ENCODE peak calls at places on chromosome 11, in ten cellular contexts. One of them, this sample, is unnamed.

GRCh38 chr11:75328426-75329277 is 22.8 kb downstream of the ARRB1 start:
- DNase-seq in osteocyte: peak; percentile 87
- DNase-seq in GM12865: peak; percentile 55
- DNase-seq in AG10803: peak; percentile 70
- DNase-seq in GM20000: no peak
- DNase-seq in CD4-positive, alpha-beta T cell: peak; percentile 53
- DNase-seq in astrocyte of the spinal cord: peak; percentile 61
- DNase-seq in chondrocyte: peak; percentile 93
- DNase-seq in ovary: peak; percentile 72
- DNase-seq in SK-N-SH: peak; percentile 87
- DNase-seq in this sample: peak; percentile 82

GRCh38 chr11:7208391-7208790 is 43.3 kb upstream of the SYT9 start:
- DNase-seq in osteocyte: no peak
- DNase-seq in GM12865: no peak
- DNase-seq in AG10803: no peak
- DNase-seq in GM20000: no peak
- DNase-seq in CD4-positive, alpha-beta T cell: no peak
- DNase-seq in astrocyte of the spinal cord: no peak
- DNase-seq in chondrocyte: no peak
- DNase-seq in ovary: no peak
- DNase-seq in SK-N-SH: no peak
- DNase-seq in this sample: no peak

GRCh38 chr11:83836883-83837654 is 550.9 kb upstream of the CCDC90B start:
- DNase-seq in osteocyte: no peak
- DNase-seq in GM12865: peak; percentile 65
- DNase-seq in AG10803: peak; percentile 40
- DNase-seq in GM20000: peak; percentile 55
- DNase-seq in CD4-positive, alpha-beta T cell: no peak
- DNase-seq in astrocyte of the spinal cord: peak; percentile 46
- DNase-seq in chondrocyte: no peak
- DNase-seq in ovary: peak; percentile 21
- DNase-seq in SK-N-SH: peak; percentile 69
- DNase-seq in this sample: peak; percentile 68

GRCh38 chr11:44565746-44566558 is 489 bp downstream of the CD82 start:
- DNase-seq in osteocyte: no peak
- DNase-seq in GM12865: no peak
- DNase-seq in AG10803: no peak
- DNase-seq in GM20000: no peak
- DNase-seq in CD4-positive, alpha-beta T cell: no peak
- DNase-seq in astrocyte of the spinal cord: no peak
- DNase-seq in chondrocyte: no peak
- DNase-seq in ovary: no peak
- DNase-seq in SK-N-SH: no peak
- DNase-seq in this sample: no peak

GRCh38 chr11:57240007-57240406 is 3.0 kb upstream of the APLNR start:
- DNase-seq in osteocyte: no peak
- DNase-seq in GM12865: no peak
- DNase-seq in AG10803: no peak
- DNase-seq in GM20000: no peak
- DNase-seq in CD4-positive, alpha-beta T cell: no peak
- DNase-seq in astrocyte of the spinal cord: no peak
- DNase-seq in chondrocyte: no peak
- DNase-seq in ovary: no peak
- DNase-seq in SK-N-SH: peak; percentile 47
- DNase-seq in this sample: no peak

GRCh38 chr11:79973701-79974626 is 533.1 kb upstream of the TENM4 start:
- DNase-seq in osteocyte: no peak
- DNase-seq in GM12865: no peak
- DNase-seq in AG10803: peak; percentile 49
- DNase-seq in GM20000: no peak
- DNase-seq in CD4-positive, alpha-beta T cell: no peak
- DNase-seq in astrocyte of the spinal cord: no peak
- DNase-seq in chondrocyte: no peak
- DNase-seq in ovary: no peak
- DNase-seq in SK-N-SH: no peak
- DNase-seq in this sample: no peak

GRCh38 chr11:44083433-44083832 is 12.0 kb upstream of the EXT2 start:
- DNase-seq in osteocyte: peak; percentile 72
- DNase-seq in GM12865: no peak
- DNase-seq in AG10803: no peak
- DNase-seq in GM20000: no peak
- DNase-seq in CD4-positive, alpha-beta T cell: no peak
- DNase-seq in astrocyte of the spinal cord: no peak
- DNase-seq in chondrocyte: no peak
- DNase-seq in ovary: no peak
- DNase-seq in SK-N-SH: no peak
- DNase-seq in this sample: no peak

GRCh38 chr11:97015327-97015726 is 625.5 kb downstream of the JRKL start:
- DNase-seq in osteocyte: no peak
- DNase-seq in GM12865: no peak
- DNase-seq in AG10803: no peak
- DNase-seq in GM20000: no peak
- DNase-seq in CD4-positive, alpha-beta T cell: no peak
- DNase-seq in astrocyte of the spinal cord: no peak
- DNase-seq in chondrocyte: no peak
- DNase-seq in ovary: no peak
- DNase-seq in SK-N-SH: no peak
- DNase-seq in this sample: no peak

GRCh38 chr11:69089258-69089657 is 40.5 kb downstream of the TPCN2 start:
- DNase-seq in osteocyte: no peak
- DNase-seq in GM12865: no peak
- DNase-seq in AG10803: peak; percentile 82
- DNase-seq in GM20000: no peak
- DNase-seq in CD4-positive, alpha-beta T cell: no peak
- DNase-seq in astrocyte of the spinal cord: peak; percentile 84
- DNase-seq in chondrocyte: no peak
- DNase-seq in ovary: no peak
- DNase-seq in SK-N-SH: no peak
- DNase-seq in this sample: no peak

GRCh38 chr11:46364791-46365190 is 16.7 kb upstream of the MDK start:
- DNase-seq in osteocyte: no peak
- DNase-seq in GM12865: no peak
- DNase-seq in AG10803: no peak
- DNase-seq in GM20000: no peak
- DNase-seq in CD4-positive, alpha-beta T cell: no peak
- DNase-seq in astrocyte of the spinal cord: no peak
- DNase-seq in chondrocyte: no peak
- DNase-seq in ovary: no peak
- DNase-seq in SK-N-SH: no peak
- DNase-seq in this sample: no peak

GRCh38 chr11:46363031-46363407 is 15.8 kb downstream of the DGKZ start:
- DNase-seq in osteocyte: peak; percentile 90
- DNase-seq in GM12865: no peak
- DNase-seq in AG10803: peak; percentile 58
- DNase-seq in GM20000: no peak
- DNase-seq in CD4-positive, alpha-beta T cell: no peak
- DNase-seq in astrocyte of the spinal cord: peak; percentile 74
- DNase-seq in chondrocyte: no peak
- DNase-seq in ovary: no peak
- DNase-seq in SK-N-SH: peak; percentile 85
- DNase-seq in this sample: no peak

GRCh38 chr11:46362146-46363030 is 15.1 kb downstream of the DGKZ start:
- DNase-seq in osteocyte: no peak
- DNase-seq in GM12865: no peak
- DNase-seq in AG10803: no peak
- DNase-seq in GM20000: no peak
- DNase-seq in CD4-positive, alpha-beta T cell: no peak
- DNase-seq in astrocyte of the spinal cord: no peak
- DNase-seq in chondrocyte: no peak
- DNase-seq in ovary: no peak
- DNase-seq in SK-N-SH: no peak
- DNase-seq in this sample: no peak

GRCh38 chr11:46364056-46364455 is 16.8 kb downstream of the DGKZ start:
- DNase-seq in osteocyte: no peak
- DNase-seq in GM12865: no peak
- DNase-seq in AG10803: no peak
- DNase-seq in GM20000: no peak
- DNase-seq in CD4-positive, alpha-beta T cell: no peak
- DNase-seq in astrocyte of the spinal cord: no peak
- DNase-seq in chondrocyte: no peak
- DNase-seq in ovary: no peak
- DNase-seq in SK-N-SH: no peak
- DNase-seq in this sample: no peak

DNA sequence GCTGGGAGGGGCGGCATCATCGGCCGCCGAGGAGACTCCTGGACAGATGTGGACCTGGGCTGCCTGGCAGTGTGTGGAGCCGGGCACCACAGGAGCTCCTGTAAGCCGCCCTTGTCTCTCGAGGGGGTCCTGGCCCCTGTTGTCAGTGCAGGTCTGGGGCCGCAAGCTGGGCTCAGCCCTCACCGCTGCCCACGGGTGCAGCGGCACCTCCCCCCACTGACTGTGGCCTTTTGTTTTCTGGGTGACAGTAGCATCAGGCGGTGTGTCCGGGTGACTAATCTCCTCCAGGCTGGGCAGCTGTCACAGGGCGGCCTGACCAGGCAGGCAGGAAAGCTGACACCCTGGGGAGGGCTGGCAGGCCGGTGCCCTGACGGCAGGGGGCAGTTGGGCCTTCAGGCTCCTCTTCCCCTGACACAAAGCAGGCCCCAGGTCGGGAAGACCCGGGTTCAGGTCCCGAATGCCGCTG is 16.2 kb downstream of the DGKZ start:
- DNase-seq in osteocyte: no peak
- DNase-seq in GM12865: no peak
- DNase-seq in AG10803: peak; percentile 29
- DNase-seq in GM20000: no peak
- DNase-seq in CD4-positive, alpha-beta T cell: no peak
- DNase-seq in astrocyte of the spinal cord: peak; percentile 53
- DNase-seq in chondrocyte: no peak
- DNase-seq in ovary: no peak
- DNase-seq in SK-N-SH: peak; percentile 77
- DNase-seq in this sample: peak; percentile 88
- TF ChIP-seq CTCF in osteocyte: peak; percentile 17
- TF ChIP-seq CTCF in GM12865: no peak
- TF ChIP-seq CTCF in AG10803: no peak
- TF ChIP-seq CTCF in GM20000: no peak
- TF ChIP-seq CTCF in CD4-positive, alpha-beta T cell: no peak
- TF ChIP-seq CTCF in astrocyte of the spinal cord: peak; percentile 20
- TF ChIP-seq CTCF in chondrocyte: peak; percentile 65
- TF ChIP-seq CTCF in ovary: no peak
- TF ChIP-seq CTCF in SK-N-SH: peak; percentile 39
- TF ChIP-seq CTCF in this sample: peak; percentile 7

DNA sequence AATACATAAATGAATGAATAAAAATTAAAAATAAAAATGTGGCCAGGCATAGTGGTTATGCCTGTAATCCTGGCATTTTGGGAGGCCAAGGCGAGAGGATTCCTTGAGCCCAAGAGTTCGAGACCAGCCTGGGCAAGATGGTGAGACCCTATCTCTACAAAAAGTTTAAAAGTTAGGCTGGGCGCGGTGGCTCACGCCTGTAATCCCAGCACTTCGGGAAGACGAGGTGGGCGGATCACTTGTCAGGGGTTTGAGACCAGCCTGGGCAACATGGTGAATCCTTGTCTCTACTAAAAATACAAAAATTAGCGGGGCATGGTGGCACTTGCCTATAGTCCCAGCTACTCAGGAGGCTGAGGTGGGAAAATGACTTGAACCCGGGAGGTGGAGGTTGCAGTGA is 9.7 kb upstream of the BEST1 start:
- DNase-seq in osteocyte: no peak
- DNase-seq in GM12865: no peak
- DNase-seq in AG10803: no peak
- DNase-seq in GM20000: no peak
- DNase-seq in CD4-positive, alpha-beta T cell: no peak
- DNase-seq in astrocyte of the spinal cord: no peak
- DNase-seq in chondrocyte: no peak
- DNase-seq in ovary: no peak
- DNase-seq in SK-N-SH: no peak
- DNase-seq in this sample: no peak
- TF ChIP-seq CTCF in osteocyte: no peak
- TF ChIP-seq CTCF in GM12865: no peak
- TF ChIP-seq CTCF in AG10803: no peak
- TF ChIP-seq CTCF in GM20000: no peak
- TF ChIP-seq CTCF in CD4-positive, alpha-beta T cell: no peak
- TF ChIP-seq CTCF in astrocyte of the spinal cord: no peak
- TF ChIP-seq CTCF in chondrocyte: no peak
- TF ChIP-seq CTCF in ovary: no peak
- TF ChIP-seq CTCF in SK-N-SH: no peak
- TF ChIP-seq CTCF in this sample: no peak

GRCh38 chr11:77074626-77075221 is 8.0 kb downstream of the CAPN5 start:
- DNase-seq in osteocyte: no peak
- DNase-seq in GM12865: no peak
- DNase-seq in AG10803: peak; percentile 13
- DNase-seq in GM20000: no peak
- DNase-seq in CD4-positive, alpha-beta T cell: no peak
- DNase-seq in astrocyte of the spinal cord: no peak
- DNase-seq in chondrocyte: peak; percentile 77
- DNase-seq in ovary: peak; percentile 32
- DNase-seq in SK-N-SH: no peak
- DNase-seq in this sample: no peak

GRCh38 chr11:77072851-77073327 is 6.1 kb downstream of the CAPN5 start:
- DNase-seq in osteocyte: no peak
- DNase-seq in GM12865: no peak
- DNase-seq in AG10803: no peak
- DNase-seq in GM20000: no peak
- DNase-seq in CD4-positive, alpha-beta T cell: no peak
- DNase-seq in astrocyte of the spinal cord: no peak
- DNase-seq in chondrocyte: no peak
- DNase-seq in ovary: no peak
- DNase-seq in SK-N-SH: no peak
- DNase-seq in this sample: peak; percentile 28

GRCh38 chr11:77074205-77074604 is 7.4 kb downstream of the CAPN5 start:
- DNase-seq in osteocyte: no peak
- DNase-seq in GM12865: no peak
- DNase-seq in AG10803: no peak
- DNase-seq in GM20000: peak; percentile 5
- DNase-seq in CD4-positive, alpha-beta T cell: no peak
- DNase-seq in astrocyte of the spinal cord: no peak
- DNase-seq in chondrocyte: no peak
- DNase-seq in ovary: peak; percentile 50
- DNase-seq in SK-N-SH: peak; percentile 73
- DNase-seq in this sample: peak; percentile 17

GRCh38 chr11:77071671-77072605 is 5.2 kb downstream of the CAPN5 start:
- DNase-seq in osteocyte: no peak
- DNase-seq in GM12865: no peak
- DNase-seq in AG10803: peak; percentile 15
- DNase-seq in GM20000: peak; percentile 14
- DNase-seq in CD4-positive, alpha-beta T cell: no peak
- DNase-seq in astrocyte of the spinal cord: no peak
- DNase-seq in chondrocyte: peak; percentile 72
- DNase-seq in ovary: peak; percentile 24
- DNase-seq in SK-N-SH: no peak
- DNase-seq in this sample: peak; percentile 24

GRCh38 chr11:77073328-77074001 is 6.7 kb downstream of the CAPN5 start:
- DNase-seq in osteocyte: peak; percentile 93
- DNase-seq in GM12865: no peak
- DNase-seq in AG10803: peak; percentile 95
- DNase-seq in GM20000: peak; percentile 26
- DNase-seq in CD4-positive, alpha-beta T cell: no peak
- DNase-seq in astrocyte of the spinal cord: peak; percentile 90
- DNase-seq in chondrocyte: peak; percentile 93
- DNase-seq in ovary: peak; percentile 92
- DNase-seq in SK-N-SH: peak; percentile 89
- DNase-seq in this sample: peak; percentile 41
- TF ChIP-seq CTCF in osteocyte: peak; percentile 66
- TF ChIP-seq CTCF in GM12865: no peak
- TF ChIP-seq CTCF in AG10803: peak; percentile 77
- TF ChIP-seq CTCF in GM20000: no peak
- TF ChIP-seq CTCF in CD4-positive, alpha-beta T cell: no peak
- TF ChIP-seq CTCF in astrocyte of the spinal cord: peak; percentile 52
- TF ChIP-seq CTCF in chondrocyte: peak; percentile 81
- TF ChIP-seq CTCF in ovary: peak; percentile 78
- TF ChIP-seq CTCF in SK-N-SH: peak; percentile 66
- TF ChIP-seq CTCF in this sample: peak; percentile 14

GRCh38 chr11:82676483-82677094 is 57.1 kb downstream of the FAM181B start:
- DNase-seq in osteocyte: no peak
- DNase-seq in GM12865: no peak
- DNase-seq in AG10803: no peak
- DNase-seq in GM20000: no peak
- DNase-seq in CD4-positive, alpha-beta T cell: no peak
- DNase-seq in astrocyte of the spinal cord: no peak
- DNase-seq in chondrocyte: no peak
- DNase-seq in ovary: no peak
- DNase-seq in SK-N-SH: no peak
- DNase-seq in this sample: no peak
- TF ChIP-seq CTCF in osteocyte: peak; percentile 49
- TF ChIP-seq CTCF in GM12865: peak; percentile 54
- TF ChIP-seq CTCF in AG10803: peak; percentile 51
- TF ChIP-seq CTCF in GM20000: peak; percentile 49
- TF ChIP-seq CTCF in CD4-positive, alpha-beta T cell: no peak
- TF ChIP-seq CTCF in astrocyte of the spinal cord: peak; percentile 40
- TF ChIP-seq CTCF in chondrocyte: peak; percentile 72
- TF ChIP-seq CTCF in ovary: no peak
- TF ChIP-seq CTCF in SK-N-SH: peak; percentile 69
- TF ChIP-seq CTCF in this sample: peak; percentile 34